ENCODE peak calls at places on chromosomes 16 and 17, in six cellular contexts. C is stimulated activated CD4-positive, alpha-beta T cell treated with anti-CD3 and anti-CD28 coated beads, Interleukin-1b, Interleukin-23, amount 100 ng/mL, for 1 hour; N is NCI-H2171 treated with DMSO at 0.1 percent for 48 hours; T is HEK293T; Q is NB4; J is left cardiac atrium. V is an unnamed sample.

GRCh38 chr16:1153480-1154160 is 714 bp downstream of the CACNA1H start:
- DNase-seq in Q (no peak), J (no peak), N (no peak), C (no peak), T (no peak), V (no peak)

GRCh38 chr17:43917348-43918025 is 10.2 kb upstream of the MPP2 start:
- DNase-seq in C (peak), T (no peak), N (no peak), J (peak), Q (peak), V (peak)

GRCh38 chr17:57201481-57201880 is 54.8 kb upstream of the MSI2 start:
- DNase-seq in N (no peak), J (no peak), C (no peak), Q (no peak), T (no peak), V (no peak)

GRCh38 chr17:28875856-28876564 is 21.2 kb downstream of the ERAL1 start:
- DNase-seq in J (no peak), C (no peak), N (no peak), T (no peak), Q (no peak), V (peak)

GRCh38 chr17:75822119-75822799 is 21.9 kb downstream of the UNC13D start:
- DNase-seq in Q (no peak), C (no peak), T (no peak), N (peak), J (no peak), V (no peak)

GRCh38 chr17:73318861-73319260 is 7.1 kb upstream of the CDC42EP4 start:
- DNase-seq in J (no peak), Q (no peak), C (no peak), N (no peak), T (no peak), V (no peak)

GRCh38 chr16:66324785-66325184 is 41.7 kb upstream of the CDH5 start:
- DNase-seq in Q (peak), T (peak), J (no peak), C (no peak), N (peak), V (no peak)

GRCh38 chr16:7746971-7747370 is 414.3 kb downstream of the RBFOX1 start:
- DNase-seq in T (no peak), Q (no peak), J (no peak), C (no peak), N (no peak), V (no peak)

GRCh38 chr17:83148317-83149044 is 69.1 kb downstream of the METRNL start:
- DNase-seq in J (no peak), T (no peak), N (no peak), Q (no peak), C (no peak), V (no peak)

GRCh38 chr16:2838928-2839327 is 8.8 kb downstream of the ZG16B start:
- DNase-seq in T (peak), N (no peak), Q (peak), C (no peak), J (peak), V (peak)

GRCh38 chr17:16328997-16329396 is 24.3 kb downstream of the CENPV start:
- DNase-seq in T (peak), J (no peak), Q (no peak), N (peak), C (no peak), V (no peak)